ENCODE peak calls at places on chromosomes 7 and 10, in seven cellular contexts. T is ovary; K is 8988T; X is fibroblast of mammary gland; C is stimulated activated CD8-positive, alpha-beta memory T cell treated with anti-CD3 and anti-CD28 coated beads, Interleukin-7, amount 100 ng/mL, for 4 hours; R is GM23338; E is GM12865. U is an unnamed sample.

GRCh38 chr10:126500866-126501265 is 112.6 kb upstream of the ADAM12 start:
- DNase-seq in E (no peak), K (no peak), T (no peak), X (peak; percentile 46), R (no peak), C (no peak), U (no peak)

GRCh38 chr10:103491729-103492364 is 1.7 kb upstream of the NEURL1 start:
- DNase-seq in K (peak; percentile 64), T (peak; percentile 65), C (no peak), E (no peak), X (peak; percentile 94), R (no peak), U (no peak)

GRCh38 chr10:133446979-133447378 is 6.8 kb upstream of the SCART1 start:
- DNase-seq in K (peak; percentile 23), T (no peak), R (no peak), X (no peak), E (no peak), C (no peak), U (no peak)

GRCh38 chr10:15245530-15245929 is 77.0 kb upstream of the NMT2 start:
- DNase-seq in C (no peak), K (no peak), T (no peak), E (peak; percentile 61), R (peak; percentile 55), X (no peak), U (no peak)

GRCh38 chr10:98138031-98138430 is 3.6 kb downstream of the R3HCC1L start:
- DNase-seq in T (no peak), E (peak; percentile 5), K (no peak), C (no peak), X (no peak), R (no peak), U (no peak)

GRCh38 chr7:141115949-141116348 is 42.1 kb downstream of the TMEM178B start:
- DNase-seq in E (no peak), T (no peak), K (no peak), X (no peak), C (no peak), R (no peak), U (no peak)

GRCh38 chr10:5400843-5401242 is 3.8 kb downstream of the TUBAL3 start:
- DNase-seq in K (no peak), E (no peak), R (no peak), T (no peak), C (no peak), X (no peak), U (no peak)

GRCh38 chr10:97139651-97140283 is 46.0 kb downstream of the SLIT1 start:
- DNase-seq in X (no peak), C (no peak), T (no peak), R (no peak), E (no peak), K (no peak), U (no peak)

GRCh38 chr7:14886533-14886932 is 16.0 kb downstream of the DGKB start:
- DNase-seq in K (no peak), E (no peak), C (no peak), T (no peak), X (no peak), R (peak; percentile 11), U (no peak)

GRCh38 chr10:49387029-49387428 is 8.9 kb downstream of the DRGX start:
- DNase-seq in R (no peak), E (no peak), K (no peak), T (no peak), C (no peak), X (peak; percentile 86), U (no peak)

GRCh38 chr10:29140991-29141390 is 147.9 kb upstream of the LYZL1 start:
- DNase-seq in R (peak; percentile 15), C (no peak), K (no peak), E (no peak), T (no peak), X (peak; percentile 87), U (no peak)

GRCh38 chr10:1643161-1643910 is 94.0 kb downstream of the ADARB2 start:
- DNase-seq in R (peak; percentile 86), C (no peak), T (no peak), E (peak; percentile 80), K (no peak), X (no peak), U (no peak)

GRCh38 chr7:102029616-102030015 is 212.2 kb downstream of the CUX1 start:
- DNase-seq in E (no peak), T (no peak), X (no peak), K (no peak), R (peak; percentile 34), C (no peak), U (no peak)

GRCh38 chr10:90289037-90289436 is 568.8 kb downstream of the HTR7 start:
- DNase-seq in T (no peak), C (no peak), X (peak; percentile 40), E (peak; percentile 59), R (no peak), K (no peak), U (no peak)

GRCh38 chr10:113960617-113961260 is 82.9 kb upstream of the ADRB1 start:
- DNase-seq in E (peak; percentile 90), K (no peak), X (no peak), R (peak; percentile 20), T (no peak), C (no peak), U (no peak)

GRCh38 chr10:73915206-73915851 is 4.4 kb downstream of the PLAU start:
- DNase-seq in E (no peak), X (no peak), R (no peak), C (no peak), T (no peak), K (no peak), U (no peak)

GRCh38 chr7:30561389-30561788 is 33.3 kb upstream of the GARS1 start:
- DNase-seq in T (no peak), R (no peak), E (no peak), X (peak; percentile 35), K (no peak), C (no peak), U (no peak)

GRCh38 chr10:95273393-95274312 is 17.1 kb downstream of the PDLIM1 start:
- DNase-seq in K (no peak), T (no peak), C (no peak), E (no peak), X (peak; percentile 94), R (no peak), U (no peak)

GRCh38 chr7:11212816-11213215 is 239.1 kb downstream of the PHF14 start:
- DNase-seq in C (no peak), K (no peak), E (no peak), T (no peak), X (no peak), R (no peak), U (no peak)

GRCh38 chr7:46830-47140 is 145.6 kb upstream of the FAM20C start:
- DNase-seq in R (no peak), X (no peak), C (no peak), T (peak; percentile 4), E (no peak), K (no peak), U (no peak)

GRCh38 chr10:103667390-103667789 is 173.9 kb downstream of the NEURL1 start:
- DNase-seq in R (no peak), C (no peak), X (peak; percentile 69), E (no peak), T (peak; percentile 71), K (no peak), U (no peak)

GRCh38 chr7:45112648-45113047 is 1.2 kb upstream of the TBRG4 start:
- DNase-seq in C (no peak), X (peak; percentile 18), K (no peak), E (no peak), T (no peak), R (no peak), U (no peak)

GRCh38 chr10:70880077-70880534 is 8.3 kb downstream of the PCBD1 start:
- DNase-seq in K (peak; percentile 50), T (peak; percentile 70), X (peak; percentile 83), E (peak; percentile 86), R (peak; percentile 89), C (peak; percentile 54), U (peak; percentile 79)

GRCh38 chr10:51321968-51322367 is 247.7 kb downstream of the PRKG1 start:
- DNase-seq in X (peak; percentile 65), K (no peak), R (no peak), C (no peak), T (no peak), E (no peak), U (no peak)

GRCh38 chr10:120186506-120186905 is 270.5 kb upstream of the PLPP4 start:
- DNase-seq in X (no peak), R (no peak), C (no peak), E (no peak), K (no peak), T (no peak), U (no peak)

GRCh38 chr10:110260746-110261477 is 43.8 kb downstream of the SMNDC1 start:
- DNase-seq in E (no peak), C (no peak), K (no peak), X (no peak), R (no peak), T (no peak), U (no peak)

U was measured in hippocampal formation.